ENCODE peak calls at places on chromosomes 4 and X, in four cellular contexts. H, U, W and V are unnamed samples.
A peak's percentile ranks its signal among the peaks of the same experiment; 100 is the strongest.

GRCh38 chr4:42715807-42716482 is 59.0 kb upstream of the ATP8A1 start:
- ATAC-seq in W (no peak), H (no peak), U (no peak), V (peak; percentile 48)

GRCh38 chrX:16914058-16914457 is 32.4 kb upstream of the REPS2 start:
- ATAC-seq in W (no peak), U (no peak), H (peak; percentile 53), V (no peak)

GRCh38 chr4:132180020-132180427 is 969.1 kb upstream of the PCDH10 start:
- ATAC-seq in U (no peak), W (no peak), H (no peak), V (no peak)

GRCh38 chr4:91734682-91735081 is 569.1 kb upstream of the GRID2 start:
- ATAC-seq in U (no peak), W (no peak), H (no peak), V (no peak)

GRCh38 chr4:130183096-130183495 is 1087.1 kb downstream of the C4orf33 start:
- ATAC-seq in W (no peak), U (no peak), H (no peak), V (no peak)

GRCh38 chr4:173248690-173249089 is 80.1 kb downstream of the GALNT7 start:
- ATAC-seq in U (no peak), W (no peak), H (no peak), V (no peak)

GRCh38 chr4:109294006-109294405 is 8.5 kb downstream of the COL25A1 start:
- ATAC-seq in H (no peak), W (no peak), U (peak; percentile 49), V (no peak)

GRCh38 chr4:163284304-163284703 is 48.1 kb downstream of the NPY1R start:
- ATAC-seq in U (no peak), W (no peak), H (no peak), V (no peak)

GRCh38 chrX:142249721-142250120 is 44.6 kb upstream of the MAGEC2 start:
- ATAC-seq in W (no peak), H (no peak), U (no peak), V (peak; percentile 64)

GRCh38 chr4:164571593-164572385 is 182.1 kb upstream of the SMIM31 start:
- ATAC-seq in U (no peak), H (no peak), W (no peak), V (no peak)

GRCh38 chr4:162952232-162952631 is 214.5 kb downstream of the NAF1 start:
- ATAC-seq in W (no peak), H (no peak), U (no peak), V (no peak)

GRCh38 chr4:41181037-41181436 is 33.3 kb downstream of the APBB2 start:
- ATAC-seq in U (no peak), W (no peak), H (no peak), V (no peak)

GRCh38 chr4:52659016-52659721 is at the start of gene USP46:
- ATAC-seq in W (peak; percentile 89), H (peak; percentile 92), U (peak; percentile 80), V (peak; percentile 92)

GRCh38 chr4:186021461-186022167 is 47.3 kb upstream of the TLR3 start:
- ATAC-seq in U (no peak), H (no peak), W (no peak), V (no peak)

GRCh38 chr4:154399259-154399974 is 92.2 kb downstream of the DCHS2 start:
- ATAC-seq in U (no peak), H (no peak), W (no peak), V (no peak)

GRCh38 chrX:73940893-73941470 is 363.0 kb upstream of the ZCCHC13 start:
- ATAC-seq in U (no peak), W (no peak), H (no peak), V (no peak)

GRCh38 chr4:98469776-98470175 is 188.6 kb downstream of the TSPAN5 start:
- ATAC-seq in H (no peak), U (no peak), W (no peak), V (no peak)

GRCh38 chr4:105232374-105232773 is 85.7 kb downstream of the TET2 start:
- ATAC-seq in U (no peak), H (no peak), W (no peak), V (no peak)